ENCODE peak calls at places on chromosomes 13 and 19, in four cellular contexts. O is tibial nerve, Y is neural progenitor cell, S is uterus. H is an unnamed sample.

GRCh38 chr13:78875792-78876580 is 217.0 kb upstream of the OBI1 start:
- DNase-seq in O (no peak), Y (peak; percentile 9), S (no peak), H (peak; percentile 16)

GRCh38 chr19:2613507-2614295 is 88.8 kb downstream of the GNG7 start:
- DNase-seq in O (no peak), Y (peak; percentile 57), S (no peak), H (no peak)

GRCh38 chr19:46115396-46116109 is 8.9 kb downstream of the IGFL3 start:
- DNase-seq in S (peak; percentile 50), Y (no peak), O (no peak), H (no peak)

GRCh38 chr13:64371045-64371444 is 2859.1 kb downstream of the PCDH9 start:
- DNase-seq in Y (no peak), O (no peak), S (no peak), H (no peak)

GRCh38 chr13:27044837-27045570 is 126.6 kb downstream of the USP12 start:
- DNase-seq in S (no peak), O (no peak), Y (no peak), H (no peak)

GRCh38 chr13:48994731-48995130 is 19.0 kb downstream of the FNDC3A start:
- DNase-seq in S (no peak), O (no peak), Y (no peak), H (no peak)

GRCh38 chr19:33703821-33704220 is 82.1 kb downstream of the CHST8 start:
- DNase-seq in Y (no peak), S (no peak), O (no peak), H (no peak)

GRCh38 chr19:57934820-57935665 is at the start of gene ZNF418:
- DNase-seq in S (peak; percentile 54), Y (peak; percentile 93), O (peak; percentile 37), H (peak; percentile 85)

GRCh38 chr19:49165865-49166301 is 8.3 kb downstream of the TRPM4 start:
- DNase-seq in S (no peak), O (no peak), Y (no peak), H (no peak)

GRCh38 chr19:16588089-16588823 is 16.0 kb upstream of the SLC35E1 start:
- DNase-seq in O (no peak), S (no peak), Y (no peak), H (no peak)

GRCh38 chr13:40666905-40667621 is 622 bp upstream of the FOXO1 start:
- DNase-seq in S (peak; percentile 61), Y (peak; percentile 84), O (no peak), H (no peak)

GRCh38 chr19:40519352-40520322 is 52.8 kb downstream of the SPTBN4 start:
- DNase-seq in Y (peak; percentile 74), S (no peak), O (no peak), H (no peak)

GRCh38 chr13:111279253-111279652 is 41.2 kb upstream of the TEX29 start:
- DNase-seq in S (no peak), Y (no peak), O (no peak), H (no peak)

GRCh38 chr19:52942371-52943133 is 19.3 kb upstream of the ZNF888 start:
- DNase-seq in S (peak; percentile 94), Y (peak; percentile 87), O (peak; percentile 92), H (no peak)

GRCh38 chr13:80679423-80679822 is 338.5 kb upstream of the SPRY2 start:
- DNase-seq in Y (no peak), S (no peak), O (no peak), H (no peak)

GRCh38 chr13:99197257-99197651 is 3.4 kb upstream of the UBAC2 start:
- DNase-seq in Y (no peak), O (no peak), S (no peak), H (no peak)

GRCh38 chr19:18204394-18205179 is 745 bp upstream of the RAB3A start:
- DNase-seq in S (peak; percentile 84), Y (peak; percentile 87), O (peak; percentile 77), H (no peak)

GRCh38 chr13:78032132-78032531 is 113.5 kb upstream of the EDNRB start:
- DNase-seq in Y (no peak), S (no peak), O (no peak), H (no peak)

GRCh38 chr19:17210296-17210695 is 4.9 kb upstream of the USE1 start:
- DNase-seq in O (no peak), S (no peak), Y (no peak), H (no peak)

GRCh38 chr19:10430505-10431253 is 10.3 kb downstream of the PDE4A start:
- DNase-seq in S (peak; percentile 38), Y (peak; percentile 44), O (no peak), H (no peak)

GRCh38 chr19:39422020-39422419 is 9.6 kb downstream of the PLEKHG2 start:
- DNase-seq in O (no peak), S (no peak), Y (no peak), H (no peak)

GRCh38 chr19:32651729-32652140 is 23.2 kb downstream of the ANKRD27 start:
- DNase-seq in Y (peak; percentile 81), S (no peak), O (no peak), H (no peak)

GRCh38 chr13:74869846-74870245 is 612.1 kb downstream of the TBC1D4 start:
- DNase-seq in O (no peak), S (no peak), Y (no peak), H (no peak)

GRCh38 chr19:2775556-2776430 is 7.3 kb downstream of the SGTA start:
- DNase-seq in S (peak; percentile 50), Y (no peak), O (peak; percentile 52), H (no peak)

GRCh38 chr19:19209372-19209771 is 2.4 kb upstream of the NCAN start:
- DNase-seq in S (no peak), Y (no peak), O (no peak), H (no peak)

GRCh38 chr13:111211789-111212516 is 96.8 kb downstream of the ARHGEF7 start:
- DNase-seq in S (no peak), O (no peak), Y (peak; percentile 70), H (no peak)

GRCh38 chr19:34319230-34319585 is 45.8 kb upstream of the GPI start:
- DNase-seq in O (no peak), Y (no peak), S (no peak), H (no peak)

GRCh38 chr13:111049791-111050538 is 65.1 kb upstream of the ARHGEF7 start:
- DNase-seq in O (peak; percentile 69), S (peak; percentile 43), Y (peak; percentile 46), H (no peak)

GRCh38 chr13:98175823-98176222 is 1.2 kb downstream of the RNF113B start:
- DNase-seq in S (no peak), Y (peak; percentile 39), O (no peak), H (no peak)

GRCh38 chr19:56477429-56478338 is 539 bp upstream of the ZNF667 start:
- DNase-seq in O (peak; percentile 78), S (peak; percentile 89), Y (peak; percentile 90), H (peak; percentile 87)

GRCh38 chr13:40271511-40271910 is 394.9 kb downstream of the FOXO1 start:
- DNase-seq in O (peak; percentile 31), S (peak; percentile 43), Y (no peak), H (no peak)

GRCh38 chr13:65642301-65642700 is 1587.8 kb downstream of the PCDH9 start:
- DNase-seq in O (no peak), S (no peak), Y (no peak), H (no peak)

GRCh38 chr13:20264271-20265018 is 32.3 kb upstream of the GJB6 start:
- DNase-seq in Y (no peak), O (no peak), S (no peak), H (no peak)

GRCh38 chr13:20263393-20264044 is 31.4 kb upstream of the GJB6 start:
- DNase-seq in Y (no peak), S (no peak), O (no peak), H (no peak)

GRCh38 chr13:20258208-20258962 is 26.3 kb upstream of the GJB6 start:
- DNase-seq in O (peak; percentile 33), Y (no peak), S (no peak), H (no peak)

GRCh38 chr13:20254076-20254475 is 22.0 kb upstream of the GJB6 start:
- DNase-seq in S (no peak), Y (no peak), O (no peak), H (no peak)

GRCh38 chr13:20258963-20259288 is 26.8 kb upstream of the GJB6 start:
- DNase-seq in O (no peak), S (no peak), Y (no peak), H (no peak)
- H3K4me3 ChIP-seq in O (no peak overlapping the region), S (no peak overlapping the region), Y (no peak overlapping the region), H (no peak overlapping the region)

GRCh38 chr19:42831221-42832019 is 48.1 kb downstream of the PSG1 start:
- DNase-seq in Y (no peak), S (no peak), O (no peak), H (no peak)
- H3K27ac ChIP-seq in Y (no peak overlapping the region), S (no peak overlapping the region), O (no peak overlapping the region), H (no peak overlapping the region)

DNA sequence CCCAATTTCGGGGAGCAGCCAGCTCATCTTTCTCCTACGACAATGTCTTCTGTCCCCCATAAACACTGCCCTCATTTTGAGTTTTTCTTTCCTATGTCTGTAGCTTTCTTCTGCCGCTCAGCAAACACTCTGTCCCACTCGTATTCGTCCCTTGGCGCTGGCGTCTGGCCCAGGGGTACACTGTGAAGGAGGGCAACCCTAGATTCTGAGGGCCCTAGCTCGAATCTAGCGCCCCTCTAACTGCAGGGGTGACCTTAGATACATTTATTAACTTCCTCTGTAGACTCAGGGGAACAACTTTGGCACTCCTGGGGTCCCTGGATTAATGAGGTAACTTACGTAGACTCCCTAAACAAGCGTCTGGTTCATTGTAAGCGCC is 679 bp upstream of the LRCH1 start:
- DNase-seq in S (peak; percentile 31), Y (no peak), O (no peak), H (no peak)
- H3K4me1 ChIP-seq in S (peaks cover 7% of the 10 kb centered on the region), Y (no peaks in the 10 kb centered on the region), O (peaks cover 30% of the 10 kb centered on the region), H (peaks cover 3% of the 10 kb centered on the region)

GRCh38 chr13:22800726-22801401 is 379.9 kb upstream of the SGCG start:
- DNase-seq in O (peak; percentile 45), S (no peak), Y (no peak), H (no peak)

DNA sequence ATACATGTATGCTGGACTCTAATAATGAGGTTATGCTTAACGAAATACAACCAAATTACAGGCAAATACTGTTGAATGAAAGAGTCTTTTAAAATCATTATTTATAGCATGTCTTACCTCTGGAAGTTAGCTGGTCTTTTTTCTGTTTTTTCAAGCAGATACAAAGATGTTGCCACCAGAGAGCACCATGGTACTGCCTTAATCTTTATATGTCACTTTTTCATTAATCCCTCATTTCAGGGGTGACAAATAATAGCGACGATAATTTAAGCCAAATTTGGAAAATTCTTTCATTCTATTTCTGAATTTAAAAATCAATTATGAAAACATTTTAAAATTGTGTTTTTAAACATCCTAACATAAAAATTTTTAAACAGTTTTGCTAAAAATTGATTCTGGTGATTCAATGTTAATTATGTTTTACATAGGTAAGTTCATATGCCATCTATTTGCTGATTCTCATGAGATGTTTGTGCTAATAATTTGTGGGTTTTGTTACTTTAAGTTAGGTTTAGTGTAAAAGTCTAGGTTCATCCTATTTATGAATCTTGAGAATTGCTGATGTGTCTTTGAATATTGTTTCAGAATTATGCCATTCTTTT is 379.3 kb upstream of the SGCG start:
- DNase-seq in S (no peak), O (no peak), Y (peak; percentile 38), H (no peak)
- H3K4me3 ChIP-seq in S (no peak overlapping the region), O (no peak overlapping the region), Y (no peak overlapping the region), H (no peak overlapping the region)